ENCODE peak calls at places on chromosomes 2 and 18, in eight cellular contexts. M is stimulated activated CD4-positive, alpha-beta T cell treated with anti-CD3 and anti-CD28 coated beads, Interleukin-4, amount 100 ng/mL, for 24 hours; S is epithelial cell of esophagus; A is OCI-LY7; Z is vagina; K is tibial nerve; W is aorta; N is T-helper 2 cell. G is an unnamed sample.

GRCh38 chr18:8517276-8517675 is 92.0 kb upstream of the RAB12 start:
- DNase-seq in K (no peak), W (no peak), M (no peak), N (no peak), A (no peak), Z (no peak), S (no peak), G (no peak)

GRCh38 chr2:42361728-42362298 is 796 bp upstream of the COX7A2L start:
- DNase-seq in M (no peak), A (no peak), Z (no peak), W (no peak), S (no peak), K (no peak), N (no peak), G (no peak)

GRCh38 chr18:63817441-63818051 is 42.3 kb downstream of the SERPINB7 start:
- DNase-seq in A (no peak), N (no peak), S (no peak), Z (no peak), M (no peak), W (no peak), K (no peak), G (no peak)

GRCh38 chr2:57890462-57890861 is 156.1 kb upstream of the VRK2 start:
- DNase-seq in A (no peak), K (no peak), S (peak; percentile 36), M (no peak), N (no peak), Z (no peak), W (no peak), G (no peak)

GRCh38 chr2:20593072-20594034 is 57.5 kb downstream of the HS1BP3 start:
- DNase-seq in W (peak; percentile 84), N (no peak), S (peak; percentile 96), K (no peak), A (no peak), M (no peak), Z (no peak), G (peak; percentile 88)

GRCh38 chr2:64063924-64064331 is 44.7 kb upstream of the VPS54 start:
- DNase-seq in A (peak; percentile 66), S (peak; percentile 82), Z (no peak), N (no peak), W (no peak), K (no peak), M (no peak), G (no peak)

GRCh38 chr2:28586864-28587263 is 91.0 kb downstream of the PLB1 start:
- DNase-seq in K (no peak), W (no peak), N (no peak), S (no peak), M (peak; percentile 35), A (peak; percentile 45), Z (no peak), G (no peak)

GRCh38 chr2:167293172-167293781 is 405.0 kb downstream of the XIRP2 start:
- DNase-seq in N (no peak), Z (no peak), M (no peak), W (peak; percentile 45), K (peak; percentile 9), A (no peak), S (peak; percentile 15), G (peak; percentile 67)

GRCh38 chr18:21243041-21243431 is 1.0 kb downstream of the GREB1L start:
- DNase-seq in Z (no peak), N (no peak), M (no peak), K (no peak), S (peak; percentile 20), W (no peak), A (no peak), G (no peak)

G was measured in chondrocyte.